ENCODE peak calls at places on chromosomes 3 and 15, in four cellular contexts. V is PC-9, A is keratinocyte, U is H9. R is an unnamed sample. For H3K4me1, the result is how much of the 10 kb centered on the place peaks cover.

GRCh38 chr15:66891776-66892175 is 173.6 kb upstream of the SMAD3 start:
- DNase-seq in U (no peak), V (no peak), A (no peak), R (no peak)

GRCh38 chr3:173396191-173397041 is 1.1 kb upstream of the NLGN1 start:
- DNase-seq in A (no peak), V (no peak), U (peak), R (peak)

GRCh38 chr3:29696311-29696710 is 415.4 kb downstream of the RBMS3 start:
- DNase-seq in V (no peak), U (no peak), A (no peak), R (no peak)

GRCh38 chr3:94811836-94812235 is 749.0 kb downstream of the NSUN3 start:
- DNase-seq in A (no peak), V (no peak), U (no peak), R (no peak)

GRCh38 chr15:25171111-25171811 is 216.5 kb downstream of the SNRPN start:
- DNase-seq in A (no peak), U (peak), V (no peak), R (no peak)

GRCh38 chr3:197430502-197430901 is 125.3 kb downstream of the BDH1 start:
- DNase-seq in U (no peak), V (no peak), A (no peak), R (no peak)

GRCh38 chr3:13161771-13162535 is 88.7 kb upstream of the IQSEC1 start:
- DNase-seq in A (no peak), V (no peak), U (peak), R (no peak)

GRCh38 chr3:134079111-134079531 is 49.4 kb upstream of the SLCO2A1 start:
- DNase-seq in A (no peak), U (no peak), V (peak), R (no peak)

GRCh38 chr15:72285927-72286516 is 13.7 kb upstream of the PARP6 start:
- DNase-seq in V (no peak), A (no peak), U (peak), R (peak)

GRCh38 chr3:194158942-194159439 is 23.0 kb downstream of the HES1 start:
- DNase-seq in V (peak), U (no peak), A (no peak), R (no peak)

GRCh38 chr3:123335007-123335670 is 113.8 kb downstream of the ADCY5 start:
- DNase-seq in U (no peak), V (no peak), A (no peak), R (no peak)

GRCh38 chr3:42182555-42182954 is 83.4 kb downstream of the CCK start:
- DNase-seq in V (no peak), A (no peak), U (no peak), R (peak)

GRCh38 chr3:110564674-110565073 is 506.9 kb upstream of the NECTIN3 start:
- DNase-seq in V (no peak), A (no peak), U (no peak), R (peak)

GRCh38 chr3:43076857-43077256 is 29.0 kb downstream of the POMGNT2 start:
- DNase-seq in V (no peak), U (no peak), A (no peak), R (peak)

GRCh38 chr15:72135719-72136118 is 17.5 kb downstream of the SENP8 start:
- DNase-seq in V (no peak), A (no peak), U (no peak), R (no peak)

GRCh38 chr15:69996321-69996720 is 101.4 kb downstream of the TLE3 start:
- DNase-seq in U (no peak), A (no peak), V (no peak), R (no peak)

GRCh38 chr3:98557324-98558010 is 25.7 kb downstream of the GPR15 start:
- DNase-seq in U (no peak), V (no peak), A (no peak), R (peak)

GRCh38 chr15:51334011-51334426 is 4.4 kb downstream of the CYP19A1 start:
- DNase-seq in V (no peak), U (no peak), A (no peak), R (peak)

GRCh38 chr15:76338555-76339301 is 2.2 kb downstream of the ISL2 start:
- DNase-seq in A (no peak), V (no peak), U (no peak), R (no peak)
- H3K4me1 ChIP-seq in A (under half), V (under half), U (under half), R (under half)

DNA sequence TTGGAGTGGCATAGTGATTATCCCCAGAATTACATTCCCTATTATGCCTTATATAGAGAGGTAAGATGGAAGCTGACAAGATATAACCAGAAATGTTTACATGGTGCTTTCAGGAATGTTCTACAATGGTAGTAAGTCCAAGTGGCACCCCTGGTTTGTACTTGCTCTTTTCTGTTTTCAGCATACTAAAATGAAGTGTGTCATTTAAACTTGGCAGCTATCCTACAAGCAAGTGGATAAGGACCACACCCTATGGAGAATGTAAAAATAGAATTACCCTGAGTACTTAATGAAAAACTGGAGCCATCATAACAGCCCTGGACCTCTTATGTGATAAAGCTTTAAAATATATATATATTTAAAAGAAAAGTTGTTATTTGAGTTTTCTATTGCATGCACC is 1012.7 kb upstream of the CADM2 start:
- DNase-seq in U (no peak), A (no peak), V (no peak), R (no peak)
- H2AFZ ChIP-seq in U (no peak), A (no peak), V (no peak), R (no peak)

DNA sequence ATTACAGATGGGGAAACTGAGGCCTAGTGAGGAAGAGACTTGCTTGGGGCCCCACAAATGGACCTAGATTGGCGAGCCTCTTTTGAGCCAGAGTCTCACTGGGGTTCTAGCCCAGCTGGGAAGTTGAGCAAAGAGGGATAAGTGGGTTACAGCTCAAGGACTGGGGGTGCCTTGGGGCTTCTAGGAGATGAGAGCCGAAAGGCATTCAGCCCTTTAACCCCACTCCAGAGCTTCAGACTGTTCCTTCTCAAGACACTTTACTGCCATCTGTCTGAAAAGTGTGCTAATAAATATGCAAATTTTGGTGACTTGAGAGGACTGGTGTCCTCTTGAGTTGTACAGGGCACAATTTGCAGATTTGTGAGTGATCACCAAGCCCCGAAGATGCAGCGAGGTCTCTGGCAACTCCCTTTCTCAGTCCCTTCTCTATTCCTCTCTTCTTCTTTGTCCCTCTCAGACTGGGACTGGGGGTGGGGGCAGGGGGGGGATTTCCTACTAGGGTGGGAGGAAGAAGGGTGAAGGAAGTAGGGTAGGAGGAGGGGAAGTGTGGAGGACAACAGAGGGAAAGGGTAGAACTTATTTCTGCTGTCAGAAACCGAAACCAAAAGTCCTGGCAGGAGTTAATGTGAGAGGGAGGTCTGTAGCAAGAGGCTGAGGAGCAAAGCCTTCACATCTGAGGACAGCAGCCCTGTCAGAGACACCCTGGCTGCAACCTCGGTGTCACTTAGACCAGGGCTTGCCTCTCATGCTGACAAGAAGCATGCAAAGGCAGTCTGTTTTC is 16.2 kb upstream of the ANKDD1A start:
- DNase-seq in V (no peak), U (no peak), A (no peak), R (peak)
- H3K4me1 ChIP-seq in V (under half), U (under half), A (under half), R (under half)

GRCh38 chr3:18086078-18086477 is 339.1 kb downstream of the SATB1 start:
- DNase-seq in V (no peak), A (no peak), U (no peak), R (no peak)
- H2AFZ ChIP-seq in V (no peak), A (no peak), U (no peak), R (no peak)

DNA sequence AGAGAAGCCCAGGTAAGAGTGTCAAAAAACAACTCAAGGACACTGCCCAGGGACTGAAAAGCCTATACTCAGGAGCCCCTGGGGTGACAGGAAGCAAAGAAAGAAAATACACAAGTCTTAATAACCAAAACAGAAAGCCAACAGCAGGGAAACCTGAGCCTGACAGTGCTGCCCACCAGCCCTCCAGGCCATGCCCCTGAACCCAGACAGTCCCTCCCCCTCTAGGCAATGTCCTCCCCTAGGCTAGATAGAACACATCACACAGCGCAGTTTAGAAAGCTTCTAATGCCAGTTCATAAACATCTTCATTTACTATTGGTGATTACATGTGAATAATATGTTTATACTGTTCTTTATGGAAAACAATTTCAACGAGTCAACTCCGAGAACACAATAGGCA is 87.2 kb downstream of the RBPMS2 start:
- DNase-seq in U (no peak), A (no peak), V (no peak), R (no peak)
- H3K4me1 ChIP-seq in U (under half), A (under half), V (under half), R (under half)

DNA sequence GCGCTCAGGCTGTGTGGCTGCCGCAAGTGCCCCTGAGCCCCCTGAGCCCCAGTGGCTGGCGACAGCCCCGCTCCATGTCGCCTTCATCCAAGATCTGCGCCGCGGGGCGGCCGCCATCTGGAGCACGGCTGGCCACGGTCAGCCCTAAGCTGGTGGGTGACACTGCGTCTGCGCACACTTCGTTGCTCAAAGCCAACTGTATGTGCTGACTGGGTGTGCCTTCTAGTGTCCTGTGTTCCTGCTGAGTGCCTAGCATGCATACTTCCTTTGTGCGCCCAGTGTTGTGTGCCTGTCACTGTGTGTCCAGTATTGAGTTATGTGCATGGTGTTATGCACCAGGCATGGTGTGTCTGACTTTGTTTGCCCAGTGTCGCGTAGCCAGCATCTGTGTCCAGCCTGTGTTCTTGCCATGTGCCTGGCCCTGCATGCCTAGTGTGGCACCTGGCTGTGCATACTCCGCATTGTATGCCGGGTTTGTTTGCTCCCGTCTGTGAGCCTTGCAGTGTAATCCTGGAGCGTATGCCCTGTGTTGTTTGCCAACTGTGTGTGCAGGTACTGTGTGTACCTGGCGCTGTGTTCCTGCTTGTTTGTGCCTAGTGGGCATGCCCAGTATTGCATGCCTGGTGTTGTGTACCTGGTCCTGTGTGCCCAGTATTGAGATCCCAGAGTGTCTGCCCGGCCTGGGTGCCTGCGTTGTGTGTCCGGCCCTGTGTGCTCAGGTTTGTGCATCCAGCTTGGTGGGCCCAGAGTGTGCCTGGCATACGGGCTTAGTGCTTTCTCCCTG is 54.7 kb upstream of the CHRNA7 start:
- DNase-seq in U (no peak), A (no peak), V (no peak), R (peak)
- H2AFZ ChIP-seq in U (no peak), A (peak), V (no peak), R (no peak)

R was measured in fibroblast of lung.